ENCODE peak calls at places on chromosomes 4 and X, in seven cellular contexts. X is breast epithelium, Z is MM.1S, L is lung microvascular endothelial cell, K is skeletal muscle cell, Y is T-helper 17 cell, T is germinal center. S is an unnamed sample.

GRCh38 chr4:121277194-121278105 is 103.4 kb downstream of the QRFPR start:
- DNase-seq in K (no peak), X (no peak), T (peak; percentile 29), Z (peak; percentile 46), L (peak; percentile 23), Y (no peak), S (peak; percentile 34)

GRCh38 chr4:129342820-129343219 is 246.9 kb downstream of the C4orf33 start:
- DNase-seq in X (no peak), T (no peak), L (peak; percentile 74), Z (no peak), Y (no peak), K (peak; percentile 72), S (no peak)

GRCh38 chr4:86543560-86544312 is 50.4 kb upstream of the PTPN13 start:
- DNase-seq in K (no peak), Z (no peak), L (no peak), Y (no peak), T (no peak), X (no peak), S (no peak)

GRCh38 chrX:22950278-22951266 is 49.2 kb upstream of the DDX53 start:
- DNase-seq in L (peak; percentile 73), T (no peak), Y (no peak), K (peak; percentile 78), X (no peak), Z (no peak), S (peak; percentile 2)

GRCh38 chrX:13669246-13669689 is 16.3 kb downstream of the TCEANC start:
- DNase-seq in K (peak; percentile 93), X (peak; percentile 85), T (no peak), Z (peak; percentile 76), L (peak; percentile 88), Y (peak; percentile 39), S (no peak)

GRCh38 chrX:45850197-45850774 is 649.6 kb upstream of the DIPK2B start:
- DNase-seq in L (peak; percentile 8), Z (peak; percentile 38), T (no peak), K (no peak), Y (peak; percentile 10), X (no peak), S (no peak)

GRCh38 chr4:81455895-81456294 is 15.8 kb downstream of the RASGEF1B start:
- DNase-seq in X (no peak), T (no peak), Z (no peak), K (no peak), L (no peak), Y (no peak), S (no peak)

GRCh38 chrX:69085826-69086225 is 79.4 kb downstream of the PJA1 start:
- DNase-seq in Y (no peak), L (no peak), X (no peak), T (no peak), K (no peak), Z (no peak), S (no peak)

GRCh38 chr4:140157341-140157740 is 3.4 kb upstream of the MAML3 start:
- DNase-seq in X (peak; percentile 45), T (no peak), Y (no peak), L (no peak), Z (no peak), K (no peak), S (no peak)

GRCh38 chr4:7867701-7868429 is 71.8 kb downstream of the AFAP1 start:
- DNase-seq in K (no peak), Z (no peak), X (no peak), T (no peak), L (no peak), Y (no peak), S (no peak)